ENCODE peak calls at places on chromosomes 12 and 14, in nine cellular contexts. A is left ventricle myocardium inferior, W is foreskin fibroblast, B is pancreas, O is heart right ventricle, U is PC-3, N is choroid plexus epithelial cell, G is ovary, I is kidney. F is an unnamed sample.
A peak's percentile ranks its signal among the peaks of the same experiment; 100 is the strongest.

GRCh38 chr14:88005050-88005481 is at the start of gene GPR65:
- DNase-seq in A (no peak), W (no peak), B (no peak), O (no peak), U (no peak), N (peak; percentile 48), G (no peak), I (no peak), F (no peak)

GRCh38 chr12:94535614-94535932 is 75.9 kb upstream of the CEP83 start:
- DNase-seq in A (no peak), W (no peak), B (no peak), O (no peak), U (no peak), N (no peak), G (no peak), I (no peak), F (no peak)

GRCh38 chr12:116426391-116427136 is 132.6 kb upstream of the MAP1LC3B2 start:
- DNase-seq in A (peak; percentile 35), W (peak; percentile 98), B (no peak), O (peak; percentile 23), U (peak; percentile 99), N (peak; percentile 94), G (peak; percentile 85), I (peak; percentile 89), F (peak; percentile 93)

GRCh38 chr14:100402631-100403030 is 79.5 kb downstream of the SLC25A47 start:
- DNase-seq in A (no peak), W (no peak), B (no peak), O (no peak), U (no peak), N (no peak), G (no peak), I (no peak), F (no peak)

GRCh38 chr12:81610955-81611889 is 147.9 kb downstream of the PPFIA2 start:
- DNase-seq in A (no peak), W (no peak), B (no peak), O (no peak), U (peak; percentile 17), N (peak; percentile 43), G (no peak), I (peak; percentile 34), F (no peak)

GRCh38 chr14:24995016-24995415 is 54.9 kb downstream of the STXBP6 start:
- DNase-seq in A (no peak), W (no peak), B (no peak), O (no peak), U (no peak), N (no peak), G (no peak), I (no peak), F (no peak)

GRCh38 chr14:104582005-104582404 is 2.4 kb downstream of the C14orf180 start:
- DNase-seq in A (peak; percentile 81), W (no peak), B (no peak), O (peak; percentile 70), U (no peak), N (no peak), G (no peak), I (no peak), F (no peak)

GRCh38 chr14:102320033-102320660 is 601 bp downstream of the ZNF839 start:
- DNase-seq in A (peak; percentile 43), W (peak; percentile 73), B (peak; percentile 49), O (peak; percentile 37), U (peak; percentile 32), N (peak; percentile 75), G (peak; percentile 73), I (peak; percentile 82), F (no peak)

GRCh38 chr14:58771016-58771415 is 133.3 kb downstream of the DACT1 start:
- DNase-seq in A (no peak), W (no peak), B (no peak), O (no peak), U (no peak), N (no peak), G (no peak), I (no peak), F (no peak)

GRCh38 chr14:71720978-71721624 is 211.1 kb upstream of the RGS6 start:
- DNase-seq in A (no peak), W (peak; percentile 88), B (no peak), O (peak; percentile 52), U (peak; percentile 74), N (peak; percentile 94), G (no peak), I (no peak), F (peak; percentile 50)

GRCh38 chr14:94373708-94374107 is 14.7 kb downstream of the SERPINA1 start:
- DNase-seq in A (no peak), W (peak; percentile 86), B (no peak), O (no peak), U (peak; percentile 73), N (peak; percentile 95), G (no peak), I (no peak), F (peak; percentile 95)

GRCh38 chr12:92122941-92123779 is 22.5 kb downstream of the BTG1 start:
- DNase-seq in A (no peak), W (no peak), B (no peak), O (no peak), U (no peak), N (no peak), G (no peak), I (no peak), F (no peak)

GRCh38 chr14:70189678-70190077 is 927 bp upstream of the SLC8A3 start:
- DNase-seq in A (no peak), W (no peak), B (no peak), O (no peak), U (no peak), N (no peak), G (no peak), I (no peak), F (no peak)

GRCh38 chr12:47813491-47814196 is 6.1 kb downstream of the HDAC7 start:
- DNase-seq in A (no peak), W (peak; percentile 38), B (no peak), O (peak; percentile 61), U (no peak), N (no peak), G (no peak), I (peak; percentile 78), F (no peak)

GRCh38 chr14:66657780-66658179 is 149.8 kb downstream of the GPHN start:
- DNase-seq in A (no peak), W (no peak), B (no peak), O (no peak), U (no peak), N (no peak), G (no peak), I (no peak), F (no peak)

DNA sequence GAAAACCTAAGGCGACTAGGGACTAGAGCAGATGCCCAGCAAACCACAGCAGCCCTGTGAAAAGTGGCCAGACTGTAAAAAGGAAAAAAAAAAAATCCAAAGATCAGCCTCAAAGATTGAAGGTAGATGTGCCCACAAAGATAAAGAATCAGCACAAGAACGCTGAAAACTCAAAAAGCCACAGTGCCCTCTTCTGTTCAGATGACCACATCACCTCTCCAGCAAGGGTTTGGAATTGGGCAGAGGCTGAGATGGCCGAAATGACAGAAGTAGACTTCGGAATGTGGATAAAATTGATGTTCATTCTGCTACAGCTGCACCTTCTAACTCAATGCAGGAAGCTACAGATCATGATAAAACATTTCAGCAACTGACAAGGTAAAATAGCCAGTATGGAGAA is 154.4 kb downstream of the GPHN start:
- DNase-seq in A (no peak), W (peak; percentile 14), B (no peak), O (no peak), U (peak; percentile 55), N (peak; percentile 63), G (no peak), I (no peak), F (no peak)
- TF ChIP-seq CTCF in A (peak; percentile 58), W (peak; percentile 43), B (no peak), O (peak; percentile 46), U (peak; percentile 72), N (peak; percentile 82), G (no peak), I (peak; percentile 30), F (no peak)

DNA sequence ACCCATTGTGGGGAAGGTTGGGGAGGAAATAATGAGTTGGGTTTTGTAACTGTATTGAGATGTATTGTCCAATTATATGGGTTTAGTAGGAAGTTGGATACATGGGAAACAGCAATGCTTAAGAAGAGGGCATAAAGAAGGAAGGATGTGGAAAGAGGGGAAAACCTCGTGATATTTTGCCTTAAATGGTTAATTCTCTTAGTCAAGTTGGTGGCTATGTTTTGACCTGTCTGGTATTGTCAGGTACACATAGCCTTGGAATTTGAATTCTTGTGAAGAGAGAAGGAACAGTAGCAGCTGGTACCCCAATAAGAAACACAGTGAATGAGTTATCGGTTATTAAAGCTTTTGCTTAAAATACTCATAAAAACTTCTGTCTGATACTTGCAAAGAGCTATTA is 32.6 kb upstream of the SLC2A13 start:
- DNase-seq in A (no peak), W (no peak), B (no peak), O (no peak), U (no peak), N (no peak), G (no peak), I (no peak), F (no peak)
- TF ChIP-seq CTCF in A (no peak), W (no peak), B (no peak), O (no peak), U (no peak), N (no peak), G (no peak), I (no peak), F (no peak)

DNA sequence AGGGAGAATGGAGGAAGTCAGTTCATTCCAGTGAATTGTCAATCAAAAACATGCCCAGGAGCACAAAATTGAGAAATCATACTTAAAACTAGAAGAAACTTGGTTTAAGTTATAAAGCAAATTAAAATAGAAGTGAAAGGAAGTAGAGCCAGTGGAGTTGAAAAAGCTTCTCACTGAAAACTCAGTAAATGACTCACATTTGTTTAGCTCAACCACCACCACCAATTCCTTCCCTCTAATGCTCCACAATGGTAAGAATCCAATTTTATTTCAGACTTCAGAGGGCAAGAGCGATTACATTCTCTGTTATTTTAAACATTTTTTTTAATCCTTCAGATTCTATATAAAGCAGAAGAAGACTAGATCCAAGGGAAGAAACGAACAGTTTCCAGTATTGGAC is 19.4 kb downstream of the UTP20 start:
- DNase-seq in A (no peak), W (no peak), B (no peak), O (no peak), U (no peak), N (peak; percentile 49), G (no peak), I (no peak), F (no peak)
- TF ChIP-seq CTCF in A (no peak), W (no peak), B (no peak), O (no peak), U (no peak), N (no peak), G (no peak), I (no peak), F (no peak)

DNA sequence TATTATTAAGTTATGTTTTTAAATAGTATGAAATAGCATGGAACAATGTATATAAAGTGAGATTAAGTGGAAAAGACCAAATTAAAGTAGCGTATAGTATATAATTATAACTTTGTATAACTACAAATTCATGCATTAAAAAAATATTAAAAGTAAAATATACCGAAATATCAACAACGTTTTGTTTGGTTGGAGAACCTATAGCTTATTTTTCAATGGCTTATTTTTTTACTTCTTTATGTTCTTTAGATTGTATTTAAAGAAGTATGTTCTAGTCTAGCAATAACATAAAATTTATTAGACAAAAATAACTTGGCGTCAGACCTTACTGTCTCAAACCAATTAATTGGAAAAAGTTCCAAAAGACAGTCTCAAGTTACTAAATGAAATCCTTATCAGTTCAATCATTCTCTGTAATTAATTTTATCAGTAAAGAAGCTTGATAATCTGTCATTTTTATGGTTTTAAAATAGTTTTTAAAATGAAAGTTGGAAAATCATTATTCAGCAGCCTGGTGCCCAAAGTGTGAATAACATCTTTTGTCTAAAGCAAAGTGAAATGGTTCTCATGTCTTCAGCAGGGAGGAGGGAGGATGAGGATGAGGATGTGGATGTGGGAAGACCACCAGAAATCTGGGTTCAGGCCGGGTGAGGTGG is 46.7 kb downstream of the IRAK3 start:
- DNase-seq in A (no peak), W (peak; percentile 30), B (no peak), O (no peak), U (no peak), N (peak; percentile 53), G (no peak), I (no peak), F (peak; percentile 29)
- TF ChIP-seq CTCF in A (no peak), W (no peak), B (no peak), O (no peak), U (no peak), N (peak; percentile 35), G (no peak), I (no peak), F (no peak)

F was measured in RWPE1.